ENCODE peak calls at places on chromosomes 5 and 9, in four cellular contexts. W is psoas muscle, H is cardiac fibroblast, F is HFFc6. C is an unnamed sample.

GRCh38 chr9:3525088-3525835 is 539 bp downstream of the RFX3 start:
- DNase-seq in W (no peak), H (peak; percentile 8), F (no peak), C (no peak)

GRCh38 chr9:4585135-4585534 is 77.0 kb upstream of the PLPP6 start:
- DNase-seq in W (no peak), H (peak; percentile 12), F (no peak), C (no peak)

GRCh38 chr9:114097613-114098020 is 1.5 kb downstream of the KIF12 start:
- DNase-seq in W (no peak), H (peak; percentile 37), F (no peak), C (no peak)

GRCh38 chr9:91174772-91175171 is 186.9 kb downstream of the AUH start:
- DNase-seq in W (no peak), H (no peak), F (no peak), C (no peak)

GRCh38 chr5:14036514-14036913 is 92.0 kb upstream of the DNAH5 start:
- DNase-seq in W (no peak), H (peak; percentile 77), F (peak; percentile 44), C (no peak)

GRCh38 chr9:17528859-17529258 is 50.0 kb upstream of the SH3GL2 start:
- DNase-seq in W (no peak), H (peak; percentile 27), F (no peak), C (no peak)

GRCh38 chr9:122538757-122539156 is 11.7 kb upstream of the OR1N1 start:
- DNase-seq in W (no peak), H (no peak), F (no peak), C (no peak)

GRCh38 chr5:145776886-145777285 is 58.3 kb downstream of the PRELID2 start:
- DNase-seq in W (no peak), H (peak; percentile 78), F (peak; percentile 32), C (no peak)

GRCh38 chr9:35553670-35554543 is 51.2 kb upstream of the TESK1 start:
- DNase-seq in W (peak; percentile 60), H (peak; percentile 88), F (peak; percentile 72), C (no peak)

GRCh38 chr9:14133394-14133793 is 180.5 kb downstream of the NFIB start:
- DNase-seq in W (no peak), H (no peak), F (no peak), C (no peak)

GRCh38 chr5:42836070-42836769 is 24.5 kb upstream of the SELENOP start:
- DNase-seq in W (no peak), H (no peak), F (no peak), C (no peak)

GRCh38 chr5:32320576-32320975 is 7.8 kb upstream of the MTMR12 start:
- DNase-seq in W (no peak), H (no peak), F (no peak), C (no peak)

GRCh38 chr9:126482361-126483044 is 131.2 kb upstream of the LMX1B start:
- DNase-seq in W (peak; percentile 60), H (peak; percentile 20), F (no peak), C (no peak)

GRCh38 chr5:91244380-91245073 is 138.6 kb downstream of the ARRDC3 start:
- DNase-seq in W (no peak), H (no peak), F (no peak), C (no peak)

GRCh38 chr9:22215492-22215891 is 206.4 kb upstream of the CDKN2B start:
- DNase-seq in W (no peak), H (no peak), F (no peak), C (no peak)

GRCh38 chr9:98807070-98807810 is at the start of gene GALNT12:
- DNase-seq in W (peak; percentile 35), H (no peak), F (no peak), C (peak; percentile 47)

GRCh38 chr5:15566789-15567188 is 66.8 kb downstream of the FBXL7 start:
- DNase-seq in W (no peak), H (peak; percentile 36), F (no peak), C (no peak)

GRCh38 chr9:105333811-105334210 is 89.4 kb downstream of the SLC44A1 start:
- DNase-seq in W (no peak), H (peak; percentile 65), F (no peak), C (no peak)

DNA sequence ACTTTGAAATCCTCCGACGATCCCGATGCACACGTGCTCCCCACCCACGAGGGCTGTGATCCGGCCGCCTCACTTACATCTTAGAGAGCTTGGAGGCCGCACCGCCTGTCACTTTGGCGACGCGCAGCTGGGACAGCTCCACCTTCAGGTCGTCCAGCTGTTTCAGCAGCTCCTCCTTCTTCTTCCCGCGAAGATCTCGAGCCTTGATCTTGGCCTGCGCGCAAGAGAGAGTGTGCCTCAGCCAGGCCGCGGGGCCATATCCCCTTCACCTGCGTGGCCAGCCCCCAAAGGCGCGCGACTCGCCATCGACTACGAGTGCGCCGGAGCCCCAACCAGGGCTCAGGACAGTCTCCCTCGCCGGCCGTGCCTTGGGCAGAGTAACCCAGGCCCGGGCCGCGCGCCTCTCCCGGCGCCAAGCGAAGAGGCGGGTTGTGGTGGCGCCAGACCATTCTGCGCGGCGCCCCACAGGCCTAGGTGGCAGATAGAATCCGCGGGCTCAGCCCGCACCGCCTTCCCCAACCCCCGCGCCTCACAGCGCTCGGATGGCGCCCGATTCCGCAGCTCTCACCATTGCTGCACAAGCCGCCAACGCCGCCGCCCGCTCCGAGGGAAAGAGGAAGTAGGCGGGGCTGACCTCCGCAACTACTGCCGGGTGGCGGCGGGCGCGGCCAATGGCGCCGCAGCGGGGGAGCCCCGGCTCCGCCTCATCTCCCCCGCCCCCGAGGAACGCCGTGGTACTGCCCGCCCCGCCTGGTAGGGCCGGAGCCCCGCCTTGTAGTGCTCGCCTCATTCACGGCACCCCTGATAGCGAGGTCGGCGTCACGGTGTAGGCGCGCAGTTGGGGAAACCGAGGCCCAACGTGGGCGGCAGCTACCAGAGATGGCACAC is at the start of the genes ARPC5L and RPL35:
- DNase-seq in W (peak; percentile 96), H (peak; percentile 92), F (peak; percentile 88), C (peak; percentile 94)
- TF ChIP-seq CTCF in W (no peak), H (no peak), F (peak; percentile 69), C (peak; percentile 22)

GRCh38 chr5:170273968-170274710 is 23.4 kb downstream of the LCP2 start:
- DNase-seq in W (no peak), H (peak; percentile 67), F (no peak), C (no peak)
- TF ChIP-seq CTCF in W (no peak), H (peak; percentile 65), F (no peak), C (peak; percentile 23)

GRCh38 chr5:71778678-71779276 is 59.7 kb downstream of the CARTPT start:
- DNase-seq in W (no peak), H (peak; percentile 59), F (peak; percentile 31), C (no peak)
- TF ChIP-seq CTCF in W (peak; percentile 23), H (peak; percentile 67), F (peak; percentile 78), C (no peak)

DNA sequence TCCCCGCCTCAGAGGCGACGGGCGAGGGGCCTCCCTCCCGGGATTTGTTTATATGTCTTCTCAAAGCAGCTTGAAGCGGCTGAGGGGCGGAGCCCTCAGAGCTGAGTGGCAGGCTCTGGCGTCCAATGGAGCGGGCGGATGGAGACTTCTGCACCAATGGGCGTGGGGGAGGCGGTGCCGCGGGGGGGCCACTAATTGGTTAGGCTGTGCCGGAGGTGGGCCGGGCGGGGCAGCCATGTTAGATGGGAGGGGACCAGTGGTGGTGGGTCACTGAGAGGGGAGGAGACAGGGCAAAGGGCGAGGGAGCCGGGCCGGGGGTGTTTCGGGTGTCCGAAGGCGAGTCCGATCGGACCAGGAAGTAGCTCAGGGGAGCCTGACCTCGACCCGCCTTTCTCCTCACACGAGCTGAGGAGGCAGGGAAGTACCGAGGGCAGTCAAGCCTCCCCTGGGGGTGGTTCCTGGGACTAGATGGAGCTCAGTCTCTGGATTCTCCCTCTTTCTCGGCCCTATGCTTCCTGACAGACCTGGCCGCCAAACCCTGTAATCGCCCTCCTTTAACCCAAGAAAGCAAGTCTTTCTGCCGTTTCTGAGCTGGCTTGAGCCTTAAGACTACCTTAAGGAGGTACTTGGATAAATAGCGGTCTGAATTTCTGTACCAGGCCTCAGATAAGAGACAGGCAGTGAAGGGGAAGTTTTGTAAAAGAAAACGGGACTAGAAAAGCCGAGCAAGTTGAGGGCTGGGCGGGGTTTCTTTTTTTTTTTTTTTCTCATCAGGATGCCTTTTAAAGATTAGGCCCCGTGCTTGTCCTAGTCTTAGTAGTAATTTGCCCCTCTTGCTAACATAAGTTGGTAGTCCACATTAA is 1.1 kb downstream of the CREBRF start:
- DNase-seq in W (peak; percentile 99), H (peak; percentile 99), F (peak; percentile 98), C (peak; percentile 99)
- TF ChIP-seq CTCF in W (no peak), H (peak; percentile 31), F (no peak), C (no peak)

GRCh38 chr5:115366223-115366622 is 69.8 kb upstream of the CCDC112 start:
- DNase-seq in W (peak; percentile 22), H (peak; percentile 94), F (peak; percentile 99), C (no peak)
- TF ChIP-seq CTCF in W (peak; percentile 6), H (peak; percentile 3), F (peak; percentile 21), C (no peak)

GRCh38 chr5:139038618-139039305 is 159.4 kb downstream of the SIL1 start:
- DNase-seq in W (no peak), H (no peak), F (no peak), C (no peak)
- TF ChIP-seq CTCF in W (no peak), H (peak; percentile 21), F (peak; percentile 26), C (no peak)

GRCh38 chr5:170414786-170415185 is 25.6 kb upstream of the KCNMB1 start:
- DNase-seq in W (no peak), H (no peak), F (no peak), C (no peak)

GRCh38 chr5:170408189-170408588 is 19.0 kb upstream of the KCNMB1 start:
- DNase-seq in W (no peak), H (no peak), F (no peak), C (no peak)

GRCh38 chr5:170413897-170414296 is 24.7 kb upstream of the KCNMB1 start:
- DNase-seq in W (no peak), H (no peak), F (no peak), C (no peak)

GRCh38 chr5:170408866-170409265 is 19.7 kb upstream of the KCNMB1 start:
- DNase-seq in W (no peak), H (no peak), F (no peak), C (no peak)

DNA sequence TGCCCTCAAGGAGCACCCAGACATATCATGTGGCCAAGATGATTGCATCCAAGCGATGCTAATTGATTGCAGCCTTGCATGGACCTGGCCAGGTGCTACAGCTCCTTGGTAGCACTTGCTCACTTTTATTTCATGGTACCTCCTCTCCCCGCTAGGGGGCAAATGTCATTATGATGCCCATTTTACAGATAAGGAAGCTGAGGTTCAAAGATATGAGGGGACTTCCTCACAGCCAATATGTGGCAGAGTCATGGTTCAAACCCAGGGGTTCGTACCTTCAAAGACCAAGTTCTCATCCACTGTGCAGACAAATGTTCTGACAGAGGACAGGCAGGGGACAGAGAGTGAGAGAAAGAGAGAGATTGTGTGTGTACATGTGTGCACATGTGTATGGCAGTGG is 21.9 kb upstream of the KCNMB1 start:
- DNase-seq in W (no peak), H (no peak), F (no peak), C (no peak)
- TF ChIP-seq CTCF in W (no peak), H (no peak), F (peak; percentile 54), C (no peak)

GRCh38 chr5:74640450-74641013 is at the start of gene ENC1:
- DNase-seq in W (peak; percentile 88), H (peak; percentile 90), F (peak; percentile 82), C (peak; percentile 80)
- TF ChIP-seq CTCF in W (peak; percentile 65), H (peak; percentile 39), F (peak; percentile 71), C (peak; percentile 31)